ENCODE peak calls at places on chromosome 18, in four cellular contexts. E, O, V and D are unnamed samples.

GRCh38 chr18:49907346-49907929 is 94.1 kb upstream of the ACAA2 start:
- DNase-seq in O (no peak), V (no peak), E (no peak), D (no peak)

GRCh38 chr18:47260138-47260923 is 8.9 kb upstream of the SKOR2 start:
- DNase-seq in O (no peak), E (peak), V (peak), D (peak)

GRCh38 chr18:50700245-50701165 is 119.3 kb downstream of the MRO start:
- DNase-seq in V (no peak), E (no peak), O (no peak), D (no peak)

GRCh38 chr18:2497797-2498196 is 73.5 kb downstream of the METTL4 start:
- DNase-seq in E (no peak), V (no peak), O (no peak), D (no peak)

GRCh38 chr18:13366977-13367892 is 148.7 kb downstream of the LDLRAD4 start:
- DNase-seq in V (no peak), E (no peak), O (no peak), D (no peak)

GRCh38 chr18:8705280-8705940 is at the start of gene MTCL1:
- DNase-seq in E (no peak), O (no peak), V (peak), D (peak)

GRCh38 chr18:62436636-62437519 is 85.9 kb upstream of the ZCCHC2 start:
- DNase-seq in E (no peak), O (no peak), V (no peak), D (no peak)

GRCh38 chr18:808086-808485 is 4.0 kb downstream of the YES1 start:
- DNase-seq in V (no peak), E (peak), O (no peak), D (no peak)

GRCh38 chr18:2325308-2325849 is 245.9 kb downstream of the METTL4 start:
- DNase-seq in E (peak), O (no peak), V (no peak), D (no peak)

GRCh38 chr18:69127844-69128486 is 272.7 kb upstream of the DOK6 start:
- DNase-seq in V (peak), E (no peak), O (no peak), D (no peak)

GRCh38 chr18:6557470-6558245 is 142.9 kb upstream of the L3MBTL4 start:
- DNase-seq in E (no peak), O (no peak), V (peak), D (no peak)

GRCh38 chr18:41436772-41437171 is 518.3 kb upstream of the PIK3C3 start:
- DNase-seq in O (no peak), E (no peak), V (no peak), D (no peak)

GRCh38 chr18:46412831-46413371 is 244.1 kb downstream of the LOXHD1 start:
- DNase-seq in E (no peak), V (no peak), O (no peak), D (no peak)

GRCh38 chr18:77132369-77133050 is at the start of gene MBP:
- DNase-seq in V (peak), E (no peak), O (no peak), D (no peak)

GRCh38 chr18:78896111-78896510 is 83.5 kb upstream of the SALL3 start:
- DNase-seq in V (no peak), E (no peak), O (no peak), D (no peak)

GRCh38 chr18:62346327-62347090 is 21.4 kb downstream of the TNFRSF11A start:
- DNase-seq in V (no peak), E (no peak), O (no peak), D (no peak)

GRCh38 chr18:58355243-58355642 is 273.6 kb downstream of the ALPK2 start:
- DNase-seq in V (no peak), O (no peak), E (no peak), D (no peak)

GRCh38 chr18:12686100-12686499 is 16.4 kb downstream of the CEP76 start:
- DNase-seq in E (no peak), V (peak), O (no peak), D (peak)

GRCh38 chr18:41906528-41907256 is 48.3 kb upstream of the PIK3C3 start:
- DNase-seq in V (peak), O (peak), E (peak), D (peak)

GRCh38 chr18:32048507-32049091 is 30.0 kb downstream of the RNF125 start:
- DNase-seq in V (no peak), E (no peak), O (peak), D (peak)

GRCh38 chr18:68418881-68419280 is 296.0 kb downstream of the TMX3 start:
- DNase-seq in E (no peak), V (no peak), O (no peak), D (no peak)

GRCh38 chr18:54717673-54718435 is 110.4 kb upstream of the RAB27B start:
- DNase-seq in E (peak), O (peak), V (peak), D (no peak)

GRCh38 chr18:44589709-44590108 is 91.0 kb upstream of the SETBP1 start:
- DNase-seq in V (no peak), O (no peak), E (no peak), D (no peak)

GRCh38 chr18:65415167-65415566 is 335.6 kb upstream of the CDH7 start:
- DNase-seq in O (no peak), V (no peak), E (no peak), D (no peak)

GRCh38 chr18:39667905-39668304 is 2102.3 kb upstream of the CELF4 start:
- DNase-seq in E (no peak), O (no peak), V (no peak), D (no peak)

GRCh38 chr18:55321268-55322175 is 266.5 kb downstream of the TCF4 start:
- DNase-seq in V (peak), O (peak), E (no peak), D (peak)

GRCh38 chr18:51537487-51537886 is 340.0 kb upstream of the MEX3C start:
- DNase-seq in E (no peak), V (peak), O (peak), D (no peak)

GRCh38 chr18:3577456-3577855 is 127.5 kb downstream of the TGIF1 start:
- DNase-seq in E (no peak), V (no peak), O (no peak), D (no peak)

GRCh38 chr18:3578621-3579020 is 128.6 kb downstream of the TGIF1 start:
- DNase-seq in E (no peak), O (no peak), V (no peak), D (no peak)

GRCh38 chr18:3581890-3582289 is 131.9 kb downstream of the TGIF1 start:
- DNase-seq in O (no peak), V (peak), E (peak), D (no peak)

GRCh38 chr18:3584266-3584665 is 134.3 kb downstream of the TGIF1 start:
- DNase-seq in V (no peak), E (no peak), O (no peak), D (no peak)

DNA sequence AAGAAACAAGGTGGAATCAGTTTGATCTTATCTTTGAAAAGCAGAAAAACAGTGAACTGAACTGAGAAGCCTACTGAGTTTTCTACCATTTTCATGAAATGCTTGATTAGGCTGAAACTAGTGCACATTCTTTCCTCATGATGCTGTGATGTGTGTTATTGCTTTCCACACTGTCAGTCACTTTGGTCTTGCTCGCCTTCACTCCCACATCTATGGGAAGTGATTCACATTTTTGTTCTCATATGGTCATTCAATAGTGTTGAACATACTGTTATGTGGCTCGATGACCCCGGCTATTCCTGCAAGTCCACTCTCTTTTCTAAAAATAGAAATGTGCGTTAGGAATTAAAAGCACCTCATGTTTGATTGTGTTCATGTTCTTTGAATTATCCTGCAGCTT is 129.7 kb downstream of the TGIF1 start:
- DNase-seq in E (no peak), V (no peak), O (no peak), D (no peak)
- TF ChIP-seq RCOR1 in E (no peak), V (no peak), O (no peak), D (no peak)

GRCh38 chr18:37565138-37565984 is at the start of gene CELF4:
- DNase-seq in V (peak), E (no peak), O (no peak), D (no peak)
- TF ChIP-seq MAX in V (no peak), E (no peak), O (no peak), D (no peak)

GRCh38 chr18:80088823-80089222 is 20.2 kb upstream of the ADNP2 start:
- DNase-seq in V (no peak), O (no peak), E (no peak), D (no peak)
- TF ChIP-seq RCOR1 in V (no peak), O (no peak), E (no peak), D (no peak)

DNA sequence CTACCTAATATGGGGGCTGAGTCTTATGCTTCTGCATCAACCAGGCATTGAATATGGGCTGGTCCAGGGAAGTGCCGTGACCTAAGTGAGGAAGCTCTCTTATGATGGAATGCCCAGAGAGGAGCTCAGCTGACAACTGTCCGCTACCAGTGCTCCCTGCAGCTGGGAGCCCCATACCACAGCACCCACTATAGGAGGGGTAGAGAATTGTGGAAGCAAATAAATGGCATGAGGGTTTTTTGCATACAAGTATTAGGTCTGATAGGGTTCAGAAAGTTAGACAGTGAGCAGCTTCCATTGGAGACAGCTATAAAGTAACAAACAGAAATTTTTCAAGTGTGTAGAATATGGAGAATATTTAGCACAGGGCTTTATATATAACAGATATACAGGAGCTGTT is 4.6 kb downstream of the TIMM21 start:
- DNase-seq in O (no peak), E (no peak), V (no peak), D (no peak)
- TF ChIP-seq MAX in O (no peak), E (no peak), V (no peak), D (no peak)

GRCh38 chr18:28407681-28408080 is 230.8 kb upstream of the CDH2 start:
- DNase-seq in E (no peak), O (no peak), V (no peak), D (no peak)

GRCh38 chr18:28404721-28405120 is 227.8 kb upstream of the CDH2 start:
- DNase-seq in O (no peak), E (no peak), V (no peak), D (no peak)

GRCh38 chr18:28411806-28412205 is 234.9 kb upstream of the CDH2 start:
- DNase-seq in E (no peak), V (no peak), O (no peak), D (no peak)

GRCh38 chr18:28409811-28410210 is 232.9 kb upstream of the CDH2 start:
- DNase-seq in V (no peak), E (no peak), O (no peak), D (no peak)

GRCh38 chr18:28408528-28408927 is 231.6 kb upstream of the CDH2 start:
- DNase-seq in V (no peak), O (no peak), E (no peak), D (no peak)
- TF ChIP-seq RCOR1 in V (no peak), O (no peak), E (no peak), D (no peak)

GRCh38 chr18:23921716-23922285 is 92.8 kb upstream of the TTC39C start:
- DNase-seq in V (no peak), O (no peak), E (no peak), D (no peak)
- TF ChIP-seq MAX in V (no peak), O (no peak), E (no peak), D (no peak)

GRCh38 chr18:26394047-26394654 is 154.2 kb downstream of the KCTD1 start:
- DNase-seq in E (no peak), V (no peak), O (no peak), D (no peak)

GRCh38 chr18:26397019-26397418 is 151.3 kb downstream of the KCTD1 start:
- DNase-seq in V (no peak), E (no peak), O (no peak), D (no peak)
- TF ChIP-seq RCOR1 in V (no peak), E (no peak), O (no peak), D (no peak)